ENCODE peak calls at places on chromosomes 6 and 20, in five cellular contexts. One of them, this sample, is unnamed.

GRCh38 chr20:43949741-43950618 is 35.3 kb downstream of the TOX2 start:
- DNase-seq in hepatocyte: no peak
- DNase-seq in fibroblast of lung: peak; percentile 35
- DNase-seq in aorta: peak; percentile 64
- DNase-seq in stomach: peak; percentile 52
- DNase-seq in this sample: peak; percentile 54

GRCh38 chr6:47075741-47076421 is 33.7 kb upstream of the ADGRF1 start:
- DNase-seq in hepatocyte: no peak
- DNase-seq in fibroblast of lung: no peak
- DNase-seq in aorta: no peak
- DNase-seq in stomach: no peak
- DNase-seq in this sample: no peak

GRCh38 chr6:140043357-140043756 is 668.9 kb upstream of the CITED2 start:
- DNase-seq in hepatocyte: peak; percentile 41
- DNase-seq in fibroblast of lung: peak; percentile 98
- DNase-seq in aorta: no peak
- DNase-seq in stomach: no peak
- DNase-seq in this sample: peak; percentile 83

GRCh38 chr6:166168616-166169548 is 1.2 kb upstream of the TBXT start:
- DNase-seq in hepatocyte: no peak
- DNase-seq in fibroblast of lung: no peak
- DNase-seq in aorta: no peak
- DNase-seq in stomach: no peak
- DNase-seq in this sample: no peak

GRCh38 chr6:28944412-28945006 is 20.7 kb upstream of the TRIM27 start:
- DNase-seq in hepatocyte: peak; percentile 88
- DNase-seq in fibroblast of lung: peak; percentile 66
- DNase-seq in aorta: peak; percentile 64
- DNase-seq in stomach: peak; percentile 41
- DNase-seq in this sample: peak; percentile 77

GRCh38 chr6:36954262-36954931 is at the start of gene PI16:
- DNase-seq in hepatocyte: no peak
- DNase-seq in fibroblast of lung: no peak
- DNase-seq in aorta: no peak
- DNase-seq in stomach: no peak
- DNase-seq in this sample: no peak

GRCh38 chr6:148934956-148935355 is 188.1 kb downstream of the UST start:
- DNase-seq in hepatocyte: no peak
- DNase-seq in fibroblast of lung: no peak
- DNase-seq in aorta: no peak
- DNase-seq in stomach: no peak
- DNase-seq in this sample: no peak

GRCh38 chr6:84871925-84872324 is 107.5 kb upstream of the TBX18 start:
- DNase-seq in hepatocyte: no peak
- DNase-seq in fibroblast of lung: no peak
- DNase-seq in aorta: no peak
- DNase-seq in stomach: no peak
- DNase-seq in this sample: no peak

GRCh38 chr20:57027752-57028151 is 238.7 kb downstream of the BMP7 start:
- DNase-seq in hepatocyte: no peak
- DNase-seq in fibroblast of lung: no peak
- DNase-seq in aorta: no peak
- DNase-seq in stomach: no peak
- DNase-seq in this sample: no peak

GRCh38 chr20:34621383-34622367 is 55.2 kb downstream of the PIGU start:
- DNase-seq in hepatocyte: peak; percentile 31
- DNase-seq in fibroblast of lung: no peak
- DNase-seq in aorta: no peak
- DNase-seq in stomach: no peak
- DNase-seq in this sample: peak; percentile 28

GRCh38 chr6:34143196-34143883 is 2.5 kb downstream of the GRM4 start:
- DNase-seq in hepatocyte: no peak
- DNase-seq in fibroblast of lung: no peak
- DNase-seq in aorta: no peak
- DNase-seq in stomach: no peak
- DNase-seq in this sample: no peak

GRCh38 chr6:119044263-119044662 is 34.2 kb downstream of the FAM184A start:
- DNase-seq in hepatocyte: no peak
- DNase-seq in fibroblast of lung: no peak
- DNase-seq in aorta: no peak
- DNase-seq in stomach: no peak
- DNase-seq in this sample: no peak

GRCh38 chr6:4714961-4715501 is 61.2 kb upstream of the CDYL start:
- DNase-seq in hepatocyte: peak; percentile 12
- DNase-seq in fibroblast of lung: no peak
- DNase-seq in aorta: no peak
- DNase-seq in stomach: no peak
- DNase-seq in this sample: no peak

GRCh38 chr6:3665608-3666007 is 85.9 kb downstream of the PXDC1 start:
- DNase-seq in hepatocyte: no peak
- DNase-seq in fibroblast of lung: no peak
- DNase-seq in aorta: no peak
- DNase-seq in stomach: no peak
- DNase-seq in this sample: no peak

GRCh38 chr20:15756001-15756400 is 817.2 kb downstream of the KIF16B start:
- DNase-seq in hepatocyte: no peak
- DNase-seq in fibroblast of lung: no peak
- DNase-seq in aorta: no peak
- DNase-seq in stomach: no peak
- DNase-seq in this sample: no peak

GRCh38 chr20:63641146-63641791 is 12.0 kb downstream of the STMN3 start:
- DNase-seq in hepatocyte: no peak
- DNase-seq in fibroblast of lung: no peak
- DNase-seq in aorta: peak; percentile 63
- DNase-seq in stomach: no peak
- DNase-seq in this sample: peak; percentile 15

GRCh38 chr6:44009425-44010321 is 117.6 kb downstream of the MRPL14 start:
- DNase-seq in hepatocyte: no peak
- DNase-seq in fibroblast of lung: peak; percentile 63
- DNase-seq in aorta: no peak
- DNase-seq in stomach: peak; percentile 63
- DNase-seq in this sample: no peak

GRCh38 chr20:20740595-20740994 is 28.2 kb upstream of the RALGAPA2 start:
- DNase-seq in hepatocyte: no peak
- DNase-seq in fibroblast of lung: no peak
- DNase-seq in aorta: no peak
- DNase-seq in stomach: no peak
- DNase-seq in this sample: no peak

GRCh38 chr6:26172496-26172958 is 85.3 kb downstream of the HFE start:
- DNase-seq in hepatocyte: peak; percentile 39
- DNase-seq in fibroblast of lung: peak; percentile 52
- DNase-seq in aorta: no peak
- DNase-seq in stomach: no peak
- DNase-seq in this sample: no peak

GRCh38 chr20:2610326-2610725 is 42.1 kb upstream of the NOP56 start:
- DNase-seq in hepatocyte: no peak
- DNase-seq in fibroblast of lung: no peak
- DNase-seq in aorta: no peak
- DNase-seq in stomach: no peak
- DNase-seq in this sample: no peak

GRCh38 chr6:42239333-42239732 is 21.7 kb upstream of the MRPS10 start:
- DNase-seq in hepatocyte: no peak
- DNase-seq in fibroblast of lung: no peak
- DNase-seq in aorta: no peak
- DNase-seq in stomach: no peak
- DNase-seq in this sample: no peak

GRCh38 chr6:30102701-30103629 is 9.9 kb downstream of the TRIM31 start:
- DNase-seq in hepatocyte: peak; percentile 94
- DNase-seq in fibroblast of lung: peak; percentile 71
- DNase-seq in aorta: peak; percentile 90
- DNase-seq in stomach: peak; percentile 93
- DNase-seq in this sample: peak; percentile 85

GRCh38 chr6:42228305-42228704 is 10.6 kb upstream of the MRPS10 start:
- DNase-seq in hepatocyte: no peak
- DNase-seq in fibroblast of lung: no peak
- DNase-seq in aorta: no peak
- DNase-seq in stomach: no peak
- DNase-seq in this sample: no peak

GRCh38 chr6:16301511-16301910 is 63.1 kb downstream of the GMPR start:
- DNase-seq in hepatocyte: no peak
- DNase-seq in fibroblast of lung: no peak
- DNase-seq in aorta: no peak
- DNase-seq in stomach: no peak
- DNase-seq in this sample: no peak

GRCh38 chr6:50817638-50817950 is 1.1 kb upstream of the TFAP2B start:
- DNase-seq in hepatocyte: no peak
- DNase-seq in fibroblast of lung: no peak
- DNase-seq in aorta: no peak
- DNase-seq in stomach: no peak
- DNase-seq in this sample: no peak
- H3K27ac ChIP-seq in hepatocyte: no peak overlapping the region
- H3K27ac ChIP-seq in fibroblast of lung: no peak overlapping the region
- H3K27ac ChIP-seq in aorta: no peak overlapping the region
- H3K27ac ChIP-seq in stomach: no peak overlapping the region
- H3K27ac ChIP-seq in this sample: no peak overlapping the region

GRCh38 chr20:46023148-46023484 is 5.9 kb upstream of the SLC12A5 start:
- DNase-seq in hepatocyte: no peak
- DNase-seq in fibroblast of lung: no peak
- DNase-seq in aorta: no peak
- DNase-seq in stomach: no peak
- DNase-seq in this sample: no peak
- H3K27me3 ChIP-seq in hepatocyte: peaks cover 51% of the 10 kb centered on the region
- H3K27me3 ChIP-seq in fibroblast of lung: peaks cover 24% of the 10 kb centered on the region
- H3K27me3 ChIP-seq in aorta: peaks cover 1% of the 10 kb centered on the region
- H3K27me3 ChIP-seq in stomach: peaks cover 13% of the 10 kb centered on the region
- H3K27me3 ChIP-seq in this sample: peaks cover 22% of the 10 kb centered on the region

GRCh38 chr6:151071295-151071694 is 168.5 kb upstream of the AKAP12 start:
- DNase-seq in hepatocyte: no peak
- DNase-seq in fibroblast of lung: peak; percentile 95
- DNase-seq in aorta: peak; percentile 76
- DNase-seq in stomach: no peak
- DNase-seq in this sample: peak; percentile 98

GRCh38 chr6:151069641-151070040 is 170.1 kb upstream of the AKAP12 start:
- DNase-seq in hepatocyte: no peak
- DNase-seq in fibroblast of lung: no peak
- DNase-seq in aorta: no peak
- DNase-seq in stomach: no peak
- DNase-seq in this sample: no peak

GRCh38 chr6:151068761-151069312 is 170.9 kb upstream of the AKAP12 start:
- DNase-seq in hepatocyte: no peak
- DNase-seq in fibroblast of lung: peak; percentile 92
- DNase-seq in aorta: no peak
- DNase-seq in stomach: no peak
- DNase-seq in this sample: peak; percentile 79

GRCh38 chr6:151067684-151068596 is 171.8 kb upstream of the AKAP12 start:
- DNase-seq in hepatocyte: no peak
- DNase-seq in fibroblast of lung: peak; percentile 99
- DNase-seq in aorta: peak; percentile 72
- DNase-seq in stomach: peak; percentile 58
- DNase-seq in this sample: peak; percentile 96

DNA sequence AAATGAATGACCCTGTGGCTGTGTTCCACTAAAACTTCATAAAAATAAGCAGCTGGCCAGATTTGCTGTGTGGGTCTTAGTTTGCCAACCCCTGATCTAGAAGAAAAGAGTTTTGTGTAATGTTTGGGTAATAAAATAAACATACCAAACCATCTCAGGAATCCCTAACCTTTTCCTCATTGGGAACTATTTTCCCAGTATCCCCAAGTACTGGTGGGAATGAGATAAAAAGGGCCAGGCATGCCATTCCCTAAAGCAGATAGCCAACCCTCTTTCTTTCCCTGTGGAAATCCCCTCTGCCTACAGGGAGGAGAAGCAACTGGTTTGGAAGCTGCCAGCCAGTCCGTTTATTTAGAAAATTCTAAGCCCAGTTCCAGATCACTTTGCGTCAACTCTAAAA is 169.1 kb upstream of the AKAP12 start:
- DNase-seq in hepatocyte: no peak
- DNase-seq in fibroblast of lung: peak; percentile 85
- DNase-seq in aorta: no peak
- DNase-seq in stomach: no peak
- DNase-seq in this sample: peak; percentile 71
- H3K27ac ChIP-seq in hepatocyte: peak overlapping the region; percentile 36
- H3K27ac ChIP-seq in fibroblast of lung: peak overlapping the region; percentile 86
- H3K27ac ChIP-seq in aorta: peak overlapping the region; percentile 20
- H3K27ac ChIP-seq in stomach: peak overlapping the region; percentile 80
- H3K27ac ChIP-seq in this sample: peak overlapping the region; percentile 99

GRCh38 chr20:32052090-32052791 is at the start of gene HCK:
- DNase-seq in hepatocyte: no peak
- DNase-seq in fibroblast of lung: no peak
- DNase-seq in aorta: peak; percentile 78
- DNase-seq in stomach: peak; percentile 29
- DNase-seq in this sample: no peak
- H3K27me3 ChIP-seq in hepatocyte: peaks cover 76% of the 10 kb centered on the region
- H3K27me3 ChIP-seq in fibroblast of lung: peaks cover 42% of the 10 kb centered on the region
- H3K27me3 ChIP-seq in aorta: no peaks in the 10 kb centered on the region
- H3K27me3 ChIP-seq in stomach: peaks cover 15% of the 10 kb centered on the region
- H3K27me3 ChIP-seq in this sample: peaks cover 32% of the 10 kb centered on the region

DNA sequence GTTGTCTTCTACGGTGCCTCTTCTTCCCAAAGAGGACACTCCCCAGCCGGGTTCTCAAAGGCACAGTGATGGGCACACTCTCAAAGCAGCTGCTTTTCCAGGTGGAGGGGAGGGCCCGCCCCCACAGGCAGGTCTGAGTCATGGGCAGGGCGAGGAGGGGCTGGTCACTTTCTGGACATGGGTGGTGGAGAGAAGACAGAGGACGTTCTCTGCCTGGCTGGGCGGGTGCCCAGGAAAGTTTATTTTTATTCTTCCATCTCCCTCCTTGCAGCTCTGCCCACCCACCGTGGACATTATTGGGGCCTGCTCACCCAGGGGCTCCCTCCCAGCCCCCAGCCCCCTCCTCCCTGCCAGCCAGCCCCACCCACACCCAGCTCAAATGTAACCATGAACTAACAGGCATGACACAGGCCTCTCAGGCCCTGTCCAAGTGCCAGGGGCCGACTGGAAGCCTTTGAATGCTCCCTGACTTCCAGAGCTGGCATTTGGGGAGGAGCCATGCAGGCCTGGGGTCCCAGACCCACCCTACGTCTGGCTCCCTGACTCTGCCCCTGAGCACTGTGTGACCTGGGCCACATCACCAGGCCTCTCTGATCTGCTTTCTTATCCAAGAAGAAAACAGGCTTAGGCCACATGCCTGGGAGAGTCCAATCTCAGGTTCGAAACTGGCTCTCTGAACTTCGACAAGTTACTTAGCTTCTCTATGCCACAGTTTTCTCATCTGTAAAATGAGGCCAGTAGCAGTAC is 8.0 kb downstream of the TGM2 start:
- DNase-seq in hepatocyte: no peak
- DNase-seq in fibroblast of lung: peak; percentile 66
- DNase-seq in aorta: peak; percentile 77
- DNase-seq in stomach: no peak
- DNase-seq in this sample: no peak
- H3K27ac ChIP-seq in hepatocyte: peak overlapping the region; percentile 12
- H3K27ac ChIP-seq in fibroblast of lung: no peak overlapping the region
- H3K27ac ChIP-seq in aorta: peak overlapping the region; percentile 80
- H3K27ac ChIP-seq in stomach: peak overlapping the region; percentile 76
- H3K27ac ChIP-seq in this sample: peak overlapping the region; percentile 38

This sample was measured in brain microvascular endothelial cell.